ENCODE peak calls at places on chromosomes 12 and 14, in six cellular contexts. N is PC-3, I is brain microvascular endothelial cell, X is psoas muscle, L is left ventricle myocardium inferior, G is MM.1S. F is an unnamed sample.

GRCh38 chr12:40224439-40225291 is at the start of gene LRRK2:
- DNase-seq in N (no peak), I (peak; percentile 1), X (peak; percentile 84), L (peak; percentile 88), G (no peak), F (peak; percentile 85)

GRCh38 chr14:64720190-64720589 is 16.0 kb downstream of the PLEKHG3 start:
- DNase-seq in N (peak; percentile 98), I (peak; percentile 90), X (no peak), L (no peak), G (no peak), F (no peak)

GRCh38 chr12:77060136-77060882 is 5.1 kb downstream of the E2F7 start:
- DNase-seq in N (no peak), I (no peak), X (no peak), L (no peak), G (peak; percentile 50), F (no peak)

GRCh38 chr14:76644875-76645518 is 116.3 kb upstream of the VASH1 start:
- DNase-seq in N (peak; percentile 50), I (peak; percentile 18), X (no peak), L (peak; percentile 19), G (no peak), F (no peak)

GRCh38 chr12:98456583-98457573 is 58.5 kb upstream of the TMPO start:
- DNase-seq in N (no peak), I (no peak), X (peak; percentile 51), L (peak; percentile 31), G (no peak), F (no peak)

GRCh38 chr14:33539918-33540357 is 410.9 kb downstream of the EGLN3 start:
- DNase-seq in N (peak; percentile 23), I (no peak), X (no peak), L (no peak), G (no peak), F (no peak)

GRCh38 chr14:35766700-35767082 is 42.4 kb downstream of the RALGAPA1 start:
- DNase-seq in N (no peak), I (no peak), X (no peak), L (no peak), G (no peak), F (no peak)

GRCh38 chr12:31406345-31406744 is 80.4 kb upstream of the SINHCAF start:
- DNase-seq in N (no peak), I (no peak), X (no peak), L (no peak), G (peak; percentile 83), F (no peak)

GRCh38 chr14:95057851-95058250 is 99.5 kb downstream of the DICER1 start:
- DNase-seq in N (no peak), I (no peak), X (no peak), L (no peak), G (no peak), F (no peak)

GRCh38 chr14:92890830-92891598 is 31.9 kb upstream of the CHGA start:
- DNase-seq in N (peak; percentile 22), I (no peak), X (no peak), L (no peak), G (no peak), F (no peak)

GRCh38 chr12:7143564-7143963 is 13.4 kb downstream of the CLSTN3 start:
- DNase-seq in N (no peak), I (no peak), X (no peak), L (no peak), G (no peak), F (no peak)

GRCh38 chr12:38138225-38139221 is 178.1 kb upstream of the ALG10B start:
- DNase-seq in N (peak; percentile 96), I (peak; percentile 72), X (no peak), L (no peak), G (peak; percentile 57), F (peak; percentile 75)

GRCh38 chr12:76876696-76877229 is 2.1 kb downstream of the CSRP2 start:
- DNase-seq in N (no peak), I (no peak), X (no peak), L (no peak), G (no peak), F (no peak)

GRCh38 chr12:131511391-131511802 is 199.5 kb upstream of the SFSWAP start:
- DNase-seq in N (peak; percentile 52), I (peak; percentile 49), X (no peak), L (no peak), G (peak; percentile 7), F (no peak)

GRCh38 chr12:6182279-6182898 is 17.8 kb upstream of the CD9 start:
- DNase-seq in N (peak; percentile 52), I (peak; percentile 40), X (peak; percentile 33), L (peak; percentile 61), G (no peak), F (peak; percentile 58)

GRCh38 chr12:91781114-91781513 is 364.5 kb downstream of the BTG1 start:
- DNase-seq in N (peak; percentile 33), I (peak; percentile 34), X (no peak), L (no peak), G (no peak), F (no peak)

GRCh38 chr12:19694627-19695026 is 255.3 kb downstream of the AEBP2 start:
- DNase-seq in N (no peak), I (no peak), X (no peak), L (no peak), G (no peak), F (no peak)

GRCh38 chr12:50214018-50214417 is 46.8 kb upstream of the CERS5 start:
- DNase-seq in N (no peak), I (no peak), X (no peak), L (no peak), G (no peak), F (no peak)

GRCh38 chr14:33229269-33229924 is 290.7 kb downstream of the NPAS3 start:
- DNase-seq in N (no peak), I (no peak), X (no peak), L (no peak), G (no peak), F (no peak)

GRCh38 chr12:75783093-75783877 is 248.3 kb downstream of the PHLDA1 start:
- DNase-seq in N (no peak), I (no peak), X (peak; percentile 17), L (no peak), G (peak; percentile 14), F (no peak)

GRCh38 chr12:88411689-88412088 is 168.6 kb downstream of the KITLG start:
- DNase-seq in N (no peak), I (no peak), X (no peak), L (no peak), G (no peak), F (no peak)

GRCh38 chr12:109020750-109021380 is at the start of gene SVOP:
- DNase-seq in N (peak; percentile 79), I (peak; percentile 87), X (peak; percentile 76), L (peak; percentile 82), G (peak; percentile 39), F (peak; percentile 67)

GRCh38 chr14:98182385-98183055 is 1089.5 kb downstream of the BCL11B start:
- DNase-seq in N (peak; percentile 3), I (peak; percentile 16), X (no peak), L (no peak), G (no peak), F (no peak)

GRCh38 chr12:119069029-119069731 is 87.8 kb downstream of the SRRM4 start:
- DNase-seq in N (no peak), I (no peak), X (no peak), L (no peak), G (no peak), F (no peak)

GRCh38 chr12:96483116-96483515 is 6.3 kb upstream of the CFAP54 start:
- DNase-seq in N (no peak), I (no peak), X (no peak), L (no peak), G (no peak), F (no peak)

GRCh38 chr12:105523164-105524057 is 192.9 kb downstream of the C12orf75 start:
- DNase-seq in N (no peak), I (peak; percentile 86), X (peak; percentile 75), L (peak; percentile 83), G (no peak), F (peak; percentile 39)

GRCh38 chr12:109273354-109273753 is 35.7 kb downstream of the FOXN4 start:
- DNase-seq in N (no peak), I (no peak), X (no peak), L (no peak), G (no peak), F (no peak)

GRCh38 chr14:54893151-54893760 is 9.4 kb downstream of the GCH1 start:
- DNase-seq in N (peak; percentile 99), I (peak; percentile 81), X (no peak), L (no peak), G (no peak), F (no peak)

GRCh38 chr14:91402278-91403068 is 15.1 kb downstream of the CCDC88C start:
- DNase-seq in N (no peak), I (peak; percentile 33), X (no peak), L (no peak), G (no peak), F (peak; percentile 70)
- H3K27ac ChIP-seq in N (no peak overlapping the region), I (no peak overlapping the region), X (no peak overlapping the region), L (peak overlapping the region; percentile 43), G (peak overlapping the region; percentile 32), F (no peak overlapping the region)

GRCh38 chr12:45681469-45681868 is 48.0 kb upstream of the ARID2 start:
- DNase-seq in N (peak; percentile 26), I (no peak), X (no peak), L (no peak), G (no peak), F (no peak)
- TF ChIP-seq CTCF in N (no peak), I (no peak), X (no peak), L (no peak), G (no peak), F (no peak)

DNA sequence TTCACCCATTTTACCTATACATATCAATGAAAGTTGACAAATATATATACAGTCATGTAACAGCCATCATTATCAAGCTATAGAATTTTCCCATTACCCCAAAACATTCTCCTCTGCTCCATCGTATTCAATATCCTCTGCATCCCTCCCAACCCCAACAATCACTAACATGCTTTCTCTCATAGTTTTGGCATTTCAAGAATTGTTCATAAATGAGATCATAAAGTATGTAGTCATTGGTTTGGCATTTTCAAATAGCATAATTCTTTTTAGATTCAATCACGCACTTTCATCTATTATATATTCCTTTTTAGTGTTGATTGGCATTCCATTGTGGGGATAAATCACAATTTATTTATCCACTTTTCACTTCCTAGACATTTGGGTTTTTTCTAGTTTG is 866.0 kb upstream of the TMEM132C start:
- DNase-seq in N (peak; percentile 74), I (peak; percentile 11), X (no peak), L (no peak), G (no peak), F (no peak)
- H3K27ac ChIP-seq in N (no peak overlapping the region), I (peak overlapping the region; percentile 13), X (no peak overlapping the region), L (no peak overlapping the region), G (no peak overlapping the region), F (no peak overlapping the region)

GRCh38 chr12:111596985-111597730 is 2.0 kb downstream of the ATXN2 start:
- DNase-seq in N (peak; percentile 68), I (peak; percentile 50), X (peak; percentile 45), L (peak; percentile 43), G (peak; percentile 33), F (peak; percentile 54)

GRCh38 chr12:111597731-111598636 is 1.1 kb downstream of the ATXN2 start:
- DNase-seq in N (peak; percentile 30), I (no peak), X (peak; percentile 58), L (peak; percentile 53), G (peak; percentile 11), F (peak; percentile 51)

GRCh38 chr12:111598637-111599458 is at the start of gene ATXN2:
- DNase-seq in N (peak; percentile 14), I (no peak), X (peak; percentile 75), L (peak; percentile 75), G (peak; percentile 39), F (peak; percentile 67)

GRCh38 chr12:111600296-111600562 is 1.1 kb upstream of the ATXN2 start:
- DNase-seq in N (no peak), I (no peak), X (no peak), L (no peak), G (no peak), F (no peak)

GRCh38 chr12:111599459-111600295 is 562 bp upstream of the ATXN2 start:
- DNase-seq in N (peak; percentile 81), I (peak; percentile 88), X (peak; percentile 93), L (peak; percentile 92), G (peak; percentile 78), F (peak; percentile 91)
- TF ChIP-seq CTCF in N (no peak), I (peak; percentile 17), X (no peak), L (no peak), G (no peak), F (no peak)

F was measured in lung.